ENCODE peak calls at places on chromosome 22, in seven cellular contexts. A is A549, Y is ovary, M is tibial nerve, I is HepG2, F is transverse colon, O is GM12878. C is an unnamed sample.

GRCh38 chr22:50001388-50002231 is 11.0 kb downstream of the IL17REL start:
- DNase-seq in M (no peak), A (no peak), Y (no peak), I (no peak), O (no peak), F (no peak), C (no peak)

GRCh38 chr22:50139843-50140415 is 30.6 kb upstream of the PANX2 start:
- DNase-seq in A (no peak), F (no peak), M (no peak), O (no peak), Y (no peak), I (peak; percentile 68), C (peak; percentile 57)

GRCh38 chr22:49373801-49374226 is 453.9 kb downstream of the BRD1 start:
- DNase-seq in A (no peak), Y (no peak), I (no peak), F (no peak), O (no peak), M (no peak), C (peak; percentile 56)

GRCh38 chr22:25987948-25988347 is 181.3 kb upstream of the SEZ6L start:
- DNase-seq in O (no peak), Y (no peak), M (no peak), F (no peak), I (no peak), A (no peak), C (no peak)

GRCh38 chr22:47842119-47842518 is 1079.7 kb downstream of the TBC1D22A start:
- DNase-seq in M (no peak), O (no peak), A (no peak), Y (no peak), F (no peak), I (no peak), C (no peak)

GRCh38 chr22:48896766-48897637 is 930.7 kb downstream of the BRD1 start:
- DNase-seq in O (no peak), F (no peak), I (no peak), A (no peak), M (no peak), Y (no peak), C (peak; percentile 74)

GRCh38 chr22:17707526-17707925 is 66.7 kb downstream of the BID start:
- DNase-seq in A (no peak), M (no peak), O (no peak), F (no peak), Y (no peak), I (no peak), C (no peak)

GRCh38 chr22:49642331-49642730 is 185.3 kb downstream of the BRD1 start:
- DNase-seq in I (no peak), M (no peak), F (no peak), A (no peak), Y (no peak), O (no peak), C (no peak)

GRCh38 chr22:47030881-47031627 is 268.6 kb downstream of the TBC1D22A start:
- DNase-seq in M (no peak), A (no peak), Y (no peak), F (peak; percentile 69), O (no peak), I (no peak), C (no peak)

GRCh38 chr22:21947040-21948014 is 5.3 kb downstream of the PPM1F start:
- DNase-seq in O (no peak), M (no peak), Y (no peak), A (no peak), I (peak; percentile 27), F (no peak), C (no peak)

GRCh38 chr22:37194750-37195149 is 6.7 kb upstream of the C1QTNF6 start:
- DNase-seq in O (no peak), M (no peak), Y (no peak), I (no peak), A (no peak), F (no peak), C (no peak)

GRCh38 chr22:41621911-41622179 is 750 bp downstream of the XRCC6 start:
- DNase-seq in O (no peak), I (no peak), Y (no peak), M (no peak), F (no peak), A (no peak), C (no peak)

GRCh38 chr22:27238935-27239510 is 562.5 kb downstream of the MN1 start:
- DNase-seq in I (no peak), A (peak; percentile 57), Y (peak; percentile 92), O (no peak), F (no peak), M (peak; percentile 18), C (no peak)

GRCh38 chr22:38032681-38033521 is 24.3 kb upstream of the PICK1 start:
- DNase-seq in A (no peak), M (peak; percentile 86), O (no peak), Y (no peak), I (peak; percentile 51), F (no peak), C (no peak)

GRCh38 chr22:31609716-31610115 is 52.3 kb downstream of the PISD start:
- DNase-seq in O (no peak), I (no peak), A (no peak), M (no peak), F (no peak), Y (no peak), C (peak; percentile 41)

GRCh38 chr22:23402275-23403151 is 177.6 kb downstream of the IGLL1 start:
- DNase-seq in M (no peak), F (peak; percentile 80), I (peak; percentile 67), O (no peak), Y (peak; percentile 87), A (peak; percentile 48), C (peak; percentile 64)

GRCh38 chr22:50186789-50187523 is 1.2 kb downstream of the TRABD start:
- DNase-seq in O (no peak), F (peak; percentile 78), A (no peak), Y (peak; percentile 53), M (no peak), I (no peak), C (no peak)

GRCh38 chr22:21591695-21592094 is 24.2 kb downstream of the UBE2L3 start:
- DNase-seq in I (no peak), M (no peak), O (no peak), A (no peak), F (no peak), Y (no peak), C (no peak)

GRCh38 chr22:37133304-37134018 is 16.3 kb downstream of the IL2RB start:
- DNase-seq in F (no peak), M (no peak), O (no peak), A (no peak), Y (no peak), I (peak; percentile 18), C (no peak)

GRCh38 chr22:41524809-41525449 is 19.3 kb downstream of the POLR3H start:
- DNase-seq in F (peak; percentile 38), Y (peak; percentile 63), A (no peak), I (no peak), M (no peak), O (no peak), C (no peak)

DNA sequence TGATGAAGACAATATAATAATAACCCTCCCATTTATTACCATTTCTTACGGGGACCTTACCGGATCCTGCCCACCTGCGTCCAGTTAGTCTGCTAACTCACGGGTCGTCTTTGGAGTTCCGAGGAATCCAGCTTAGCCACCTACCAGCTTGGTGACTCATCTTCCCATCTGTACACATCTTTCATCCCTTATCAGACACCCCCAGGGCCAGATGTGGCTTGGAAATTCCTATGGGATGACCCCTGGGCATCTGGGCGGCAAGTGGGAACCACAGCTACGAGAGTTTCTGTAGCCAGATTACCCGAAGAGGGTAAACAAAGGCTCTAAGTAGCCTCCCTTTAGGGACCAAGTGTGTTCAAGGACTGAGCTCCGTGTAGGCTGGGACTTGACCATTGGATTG is 12.8 kb upstream of the PRR5 start:
- DNase-seq in M (no peak), I (no peak), O (no peak), F (no peak), Y (no peak), A (no peak), C (no peak)
- TF ChIP-seq EP300 in M (no peak), I (no peak), O (no peak), F (no peak), Y (no peak), A (no peak), C (no peak)

DNA sequence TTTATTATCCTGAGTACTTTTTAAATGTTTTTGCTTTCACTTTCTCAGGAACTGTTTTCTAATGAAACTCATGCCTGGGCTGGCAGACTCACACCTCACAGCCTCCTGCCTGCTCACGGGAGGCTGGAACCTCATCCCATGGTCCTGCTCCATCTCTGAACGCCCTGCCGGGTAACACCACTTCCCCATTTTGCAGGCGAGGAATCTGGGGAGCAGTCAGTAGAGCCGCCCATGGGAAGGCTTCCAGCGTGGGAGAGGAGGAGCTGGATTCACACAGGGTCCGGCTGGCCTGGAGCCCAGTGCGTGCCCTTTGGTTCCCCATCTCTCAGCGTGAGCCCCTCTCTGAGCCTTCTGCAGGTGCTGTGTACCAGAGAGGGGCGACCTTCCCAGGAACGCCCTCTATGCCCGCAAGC is 53.6 kb downstream of the SCUBE1 start:
- DNase-seq in A (no peak), O (no peak), M (no peak), I (no peak), F (no peak), Y (peak; percentile 73), C (no peak)
- TF ChIP-seq EP300 in A (no peak), O (no peak), M (no peak), I (no peak), F (no peak), Y (no peak), C (no peak)

DNA sequence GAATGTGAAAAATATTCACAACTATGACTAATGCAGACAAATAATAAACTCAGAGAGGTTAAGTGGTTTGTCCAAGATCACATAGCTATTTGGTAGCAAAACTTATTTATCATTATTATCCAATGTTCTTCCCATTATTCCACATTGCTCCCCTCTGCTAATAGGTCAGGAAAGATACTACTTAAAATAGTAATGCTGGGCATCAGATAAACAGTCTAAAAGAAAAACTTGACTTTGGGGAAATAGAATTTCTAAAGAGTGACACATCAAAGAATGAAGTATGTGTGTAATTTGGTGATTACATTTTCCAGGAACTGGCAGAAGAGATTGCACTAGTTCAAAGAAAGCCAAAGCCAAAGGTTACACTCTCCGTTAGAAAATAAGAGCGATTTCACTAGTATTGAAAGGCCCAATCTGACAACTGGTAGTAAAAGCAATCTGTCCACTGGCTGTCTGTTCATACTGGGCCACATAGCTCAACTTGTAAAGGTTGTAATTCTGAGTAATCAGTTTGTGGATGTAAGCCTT is 283.7 kb downstream of the TTC28 start:
- DNase-seq in O (no peak), Y (no peak), I (peak; percentile 77), F (no peak), M (no peak), A (no peak), C (no peak)
- TF ChIP-seq EP300 in O (no peak), Y (no peak), I (no peak), F (no peak), M (peak; percentile 37), A (no peak), C (no peak)

DNA sequence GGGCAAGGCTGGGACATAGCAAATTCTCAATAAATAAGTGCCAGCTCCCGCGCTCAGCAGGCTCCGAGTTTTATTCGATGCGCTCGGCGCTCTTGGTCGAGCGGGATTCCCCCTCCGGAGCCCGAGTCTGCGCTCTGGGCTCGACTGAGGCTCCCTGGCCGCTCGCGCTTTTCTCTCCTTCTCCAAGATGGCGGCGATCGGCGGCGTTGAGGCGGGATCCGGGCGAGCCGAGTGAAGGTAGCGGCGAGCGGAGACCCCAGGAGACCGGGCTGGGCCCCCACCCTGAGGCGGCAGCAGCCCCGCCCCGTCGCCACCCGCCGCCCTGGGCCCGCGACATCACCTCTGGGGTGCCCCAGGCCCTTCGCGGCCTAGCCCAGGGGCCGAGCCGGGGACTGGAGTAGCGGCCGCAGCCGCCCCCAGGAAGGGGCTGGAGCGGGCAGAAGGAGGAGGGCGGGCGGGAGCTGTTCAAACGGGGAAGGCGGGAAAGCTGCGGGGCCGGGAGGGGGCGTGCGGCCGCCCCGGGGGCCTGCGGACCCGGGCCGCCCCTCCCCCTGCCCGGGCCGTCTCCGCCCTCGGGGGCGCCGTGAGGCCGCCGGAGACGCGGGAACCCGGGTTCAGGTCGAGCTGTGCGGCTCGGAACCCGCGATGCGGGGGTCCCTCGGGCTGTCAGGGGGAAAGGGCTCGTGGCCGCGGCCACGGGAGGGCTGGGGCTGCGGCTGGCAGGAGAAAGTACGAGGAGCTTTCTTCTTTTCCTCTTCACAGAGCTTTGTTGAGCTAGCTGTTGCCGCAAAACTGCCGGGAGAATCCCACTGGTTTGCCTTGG is at the start of gene HMGXB4:
- DNase-seq in A (peak; percentile 69), F (peak; percentile 88), O (peak; percentile 38), I (peak; percentile 76), M (peak; percentile 70), Y (peak; percentile 85), C (peak; percentile 90)
- TF ChIP-seq EP300 in A (no peak), F (no peak), O (no peak), I (no peak), M (peak; percentile 64), Y (no peak), C (no peak)